ENCODE peak calls at places on chromosomes 2 and 18, in nine cellular contexts. U, R, W, I, J, D, X, M and T are unnamed samples.

GRCh38 chr2:191114403-191114886 is 36.3 kb downstream of the STAT4 start:
- DNase-seq in M (peak), W (no peak), J (no peak), I (no peak), D (no peak), X (no peak), R (no peak), U (peak), T (no peak)

GRCh38 chr2:191150451-191151314 is at the start of gene STAT4:
- DNase-seq in J (peak), I (peak), W (peak), M (peak), U (peak), X (peak), D (peak), R (no peak), T (peak)

GRCh38 chr18:2569338-2570207 is 1.7 kb downstream of the METTL4 start:
- DNase-seq in M (no peak), W (no peak), I (no peak), X (no peak), D (no peak), R (no peak), U (no peak), J (no peak), T (no peak)

GRCh38 chr18:73283032-73283431 is 415.2 kb upstream of the NETO1 start:
- DNase-seq in M (peak), J (no peak), I (no peak), W (no peak), U (no peak), X (no peak), D (no peak), R (no peak), T (no peak)

GRCh38 chr2:196263181-196263747 is 91.9 kb upstream of the STK17B start:
- DNase-seq in U (no peak), W (no peak), J (no peak), I (no peak), M (peak), D (no peak), R (no peak), X (no peak), T (peak)

GRCh38 chr2:9753665-9754531 is 89.4 kb upstream of the TAF1B start:
- DNase-seq in I (no peak), U (peak), M (no peak), W (no peak), X (no peak), D (no peak), J (no peak), R (no peak), T (peak)

GRCh38 chr2:176095421-176095820 is 2.9 kb downstream of the HOXD13 start:
- DNase-seq in I (no peak), D (no peak), J (no peak), U (no peak), W (no peak), R (no peak), M (no peak), X (no peak), T (no peak)

GRCh38 chr2:69618362-69618761 is 25.2 kb downstream of the AAK1 start:
- DNase-seq in I (peak), J (no peak), U (no peak), D (no peak), R (no peak), X (no peak), M (no peak), W (no peak), T (no peak)

GRCh38 chr2:212384027-212384426 is 154.6 kb downstream of the ERBB4 start:
- DNase-seq in D (no peak), I (no peak), U (no peak), J (no peak), W (no peak), R (no peak), M (no peak), X (no peak), T (no peak)

GRCh38 chr2:231910771-231911170 is 15.4 kb downstream of the NPPC start:
- DNase-seq in R (no peak), J (peak), M (no peak), I (peak), W (no peak), X (no peak), U (no peak), D (no peak), T (no peak)

GRCh38 chr2:24820175-24820513 is 26.9 kb downstream of the CENPO start:
- DNase-seq in D (no peak), U (peak), X (no peak), I (no peak), M (no peak), W (no peak), J (no peak), R (no peak), T (no peak)